ENCODE peak calls at places on chromosomes 13 and 19, in five cellular contexts. L is ascending aorta; U is effector memory CD4-positive, alpha-beta T cell; I is ovary; Q is PC-3. O is an unnamed sample. For H3K4me1 and H3K9me3, the result is how much of the 10 kb centered on the place peaks cover.

GRCh38 chr13:31881495-31881882 is 142.2 kb downstream of the RXFP2 start:
- DNase-seq in L (no peak), U (no peak), I (no peak), Q (no peak), O (no peak)

GRCh38 chr13:42064259-42064658 is 15.8 kb downstream of the DGKH start:
- DNase-seq in L (no peak), U (no peak), I (no peak), Q (no peak), O (peak)

GRCh38 chr19:53994811-53995210 is 3.4 kb downstream of the CACNG6 start:
- DNase-seq in L (no peak), U (no peak), I (no peak), Q (peak), O (no peak)

GRCh38 chr19:56596676-56597075 is 1.6 kb downstream of the ZNF71 start:
- DNase-seq in L (no peak), U (no peak), I (no peak), Q (no peak), O (no peak)

GRCh38 chr19:35309481-35310279 is 17.7 kb downstream of the MAG start:
- DNase-seq in L (no peak), U (no peak), I (peak), Q (no peak), O (no peak)

GRCh38 chr13:27662738-27663470 is 41.2 kb downstream of the POLR1D start:
- DNase-seq in L (no peak), U (no peak), I (no peak), Q (no peak), O (no peak)

GRCh38 chr13:38630780-38631179 is 56.1 kb upstream of the FREM2 start:
- DNase-seq in L (no peak), U (no peak), I (no peak), Q (no peak), O (peak)

GRCh38 chr13:78168981-78169380 is 250.3 kb upstream of the EDNRB start:
- DNase-seq in L (no peak), U (no peak), I (no peak), Q (no peak), O (no peak)

GRCh38 chr19:46225558-46226004 is 4.0 kb upstream of the IGFL1 start:
- DNase-seq in L (no peak), U (no peak), I (no peak), Q (peak), O (peak)

GRCh38 chr13:19984430-19985218 is 26.1 kb downstream of the ZMYM2 start:
- DNase-seq in L (no peak), U (no peak), I (no peak), Q (peak), O (peak)

GRCh38 chr19:55255618-55256423 is 3.0 kb downstream of the PPP6R1 start:
- DNase-seq in L (no peak), U (no peak), I (no peak), Q (peak), O (peak)

GRCh38 chr13:100887729-100888151 is 213.1 kb upstream of the TMTC4 start:
- DNase-seq in L (no peak), U (no peak), I (no peak), Q (peak), O (peak)

GRCh38 chr19:2627855-2628254 is 74.6 kb downstream of the GNG7 start:
- DNase-seq in L (no peak), U (no peak), I (no peak), Q (peak), O (no peak)

GRCh38 chr19:2625434-2625833 is 77.1 kb downstream of the GNG7 start:
- DNase-seq in L (no peak), U (no peak), I (no peak), Q (no peak), O (no peak)

GRCh38 chr19:2627319-2627829 is 75.1 kb downstream of the GNG7 start:
- DNase-seq in L (peak), U (peak), I (no peak), Q (peak), O (peak)

GRCh38 chr19:2623743-2624142 is 78.8 kb downstream of the GNG7 start:
- DNase-seq in L (no peak), U (no peak), I (no peak), Q (no peak), O (no peak)

GRCh38 chr19:2624537-2625091 is 77.9 kb downstream of the GNG7 start:
- DNase-seq in L (no peak), U (no peak), I (no peak), Q (no peak), O (no peak)
- H3K4me1 ChIP-seq in L (under half), U (under half), I (under half), Q (under half), O (under half)

DNA sequence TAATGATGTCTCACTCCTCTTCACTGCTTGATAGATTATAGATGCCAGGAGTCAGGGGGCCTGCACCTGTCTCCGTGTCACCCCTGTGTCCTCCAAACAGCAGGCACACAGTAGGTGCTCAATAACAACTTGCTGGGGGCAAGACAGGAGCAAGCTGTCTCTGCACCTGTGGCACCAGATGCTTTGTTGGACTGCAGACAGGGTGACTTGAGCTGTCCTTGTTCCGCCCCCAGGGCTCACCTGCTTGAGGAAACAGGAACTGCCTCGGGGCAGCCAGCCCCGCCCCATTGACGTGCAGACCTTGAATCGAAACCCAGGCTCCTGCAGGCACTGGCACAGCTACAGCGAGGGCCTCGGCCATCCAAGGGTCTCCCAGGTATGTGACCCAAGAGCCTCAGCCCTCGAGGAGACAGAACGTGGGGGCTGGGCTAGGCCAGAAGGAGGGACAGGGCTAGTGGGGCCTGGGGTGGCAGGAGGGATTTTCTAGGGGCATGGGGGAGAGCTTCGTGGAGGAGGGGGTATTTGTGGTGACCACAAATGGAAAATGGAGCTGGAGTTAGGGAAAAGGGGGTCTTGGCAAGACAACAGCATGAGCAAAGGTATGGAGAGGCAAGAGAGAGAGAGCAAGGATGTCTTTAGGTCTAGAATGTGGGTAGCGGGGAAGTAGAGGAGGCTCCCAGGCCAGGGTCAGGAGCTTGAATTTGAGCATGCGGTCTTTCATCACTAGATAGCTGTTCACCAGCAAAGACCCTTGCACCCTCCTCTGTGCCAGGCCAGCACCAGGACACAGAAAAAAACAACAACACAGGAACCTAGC is at the start of gene HSH2D:
- DNase-seq in L (peak), U (peak), I (no peak), Q (peak), O (no peak)
- H3K4me3 ChIP-seq in L (no peak), U (peak), I (no peak), Q (peak), O (no peak)

DNA sequence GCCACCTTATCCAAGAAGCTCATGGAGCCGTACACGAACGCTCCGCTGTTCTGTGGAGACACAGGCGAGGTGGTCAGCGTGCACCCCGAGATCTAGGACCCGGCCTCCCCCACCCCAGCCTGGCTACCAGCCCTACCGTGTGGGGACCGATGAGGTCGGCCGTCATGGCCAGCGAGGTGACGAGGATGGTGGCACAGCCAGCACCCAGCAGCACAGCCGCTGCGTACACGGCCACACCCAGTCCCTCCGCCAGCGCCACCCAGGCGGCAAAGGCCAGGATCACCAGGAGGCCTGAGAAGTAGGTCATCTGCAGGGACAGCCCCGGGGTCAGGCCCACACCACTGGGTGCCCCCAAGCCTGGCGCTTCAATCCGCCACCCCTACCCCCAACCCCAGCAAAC is 7.1 kb downstream of the TEKTIP1 start:
- DNase-seq in L (no peak), U (no peak), I (peak), Q (no peak), O (no peak)
- H3K9me3 ChIP-seq in L (under half), U (under half), I (under half), Q (under half), O (under half)

GRCh38 chr13:114323349-114323748 is 9.0 kb downstream of the CHAMP1 start:
- DNase-seq in L (no peak), U (no peak), I (no peak), Q (no peak), O (no peak)

GRCh38 chr13:114320065-114320464 is 5.8 kb downstream of the CHAMP1 start:
- DNase-seq in L (no peak), U (no peak), I (no peak), Q (no peak), O (no peak)

GRCh38 chr13:114318624-114319023 is 4.3 kb downstream of the CHAMP1 start:
- DNase-seq in L (no peak), U (no peak), I (no peak), Q (no peak), O (peak)

GRCh38 chr13:114319441-114319871 is 5.2 kb downstream of the CHAMP1 start:
- DNase-seq in L (no peak), U (no peak), I (no peak), Q (peak), O (peak)

DNA sequence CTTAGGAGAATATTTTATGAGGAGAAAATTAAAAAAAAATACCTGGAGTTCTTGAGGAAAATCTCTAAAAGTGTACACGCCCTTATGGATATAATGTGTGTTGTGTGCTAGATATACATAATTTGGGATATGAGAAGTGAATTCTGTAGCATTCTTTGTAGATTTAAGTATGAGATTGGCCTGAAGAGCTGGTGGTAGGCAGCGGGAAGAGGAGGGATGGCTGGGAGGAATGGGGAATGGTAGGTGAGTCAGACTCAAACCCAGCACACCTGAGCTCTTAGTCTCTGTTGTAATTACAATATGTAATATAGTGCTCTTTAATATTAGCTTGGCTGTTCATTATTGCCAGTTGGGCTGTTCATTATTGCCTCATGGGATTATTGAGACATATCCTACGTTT is 7.0 kb downstream of the CHAMP1 start:
- DNase-seq in L (no peak), U (no peak), I (no peak), Q (no peak), O (no peak)
- H3K4me1 ChIP-seq in L (under half), U (under half), I (under half), Q (under half), O (under half)

GRCh38 chr19:58477130-58477529 is 978 bp downstream of the ZNF446 start:
- DNase-seq in L (no peak), U (no peak), I (no peak), Q (no peak), O (no peak)
- H3K4me3 ChIP-seq in L (peak), U (no peak), I (no peak), Q (peak), O (peak)

GRCh38 chr19:58261968-58262921 is 16.5 kb upstream of the ZNF8 start:
- DNase-seq in L (no peak), U (no peak), I (no peak), Q (peak), O (no peak)
- H3K9me3 ChIP-seq in L (half or more), U (half or more), I (half or more), Q (half or more), O (half or more)

GRCh38 chr19:33628921-33629825 is 7.4 kb downstream of the CHST8 start:
- DNase-seq in L (no peak), U (no peak), I (no peak), Q (no peak), O (no peak)
- H3K4me1 ChIP-seq in L (under half), U (under half), I (under half), Q (under half), O (under half)

DNA sequence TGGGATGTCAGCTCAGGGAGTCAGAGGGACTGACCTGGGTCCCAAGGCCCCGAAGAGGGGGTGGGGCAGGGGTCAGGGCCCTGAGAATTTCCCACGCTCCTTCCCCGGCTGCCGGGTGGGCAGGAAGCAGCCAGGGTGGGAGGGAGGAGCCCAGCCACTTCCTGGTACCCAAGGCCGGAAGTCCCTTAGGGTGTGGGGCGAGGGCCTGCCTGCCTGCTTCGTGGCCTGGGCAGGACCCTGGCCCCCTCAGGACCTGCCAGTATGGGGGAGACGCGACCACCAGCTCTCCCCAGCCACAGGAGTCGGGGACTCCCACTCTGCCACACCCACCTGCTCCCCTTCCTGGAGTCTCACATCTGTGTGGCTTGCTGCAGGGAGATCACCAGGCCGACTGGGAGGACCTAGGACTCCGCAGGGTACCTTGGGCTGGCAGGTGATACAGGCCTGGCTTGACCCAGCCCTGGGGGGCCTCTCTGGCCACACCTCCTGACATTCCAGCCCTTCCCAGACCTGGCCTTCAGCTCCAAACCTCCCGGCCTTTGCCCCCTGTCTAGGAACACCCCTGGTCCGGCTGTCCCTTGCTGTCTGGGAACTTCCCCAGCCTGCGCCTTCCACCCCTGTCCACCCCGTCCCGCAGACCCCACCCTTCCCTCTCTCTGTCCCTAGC is 9.8 kb upstream of the CIRBP start:
- DNase-seq in L (no peak), U (peak), I (peak), Q (peak), O (peak)
- H3K4me3 ChIP-seq in L (peak), U (peak), I (peak), Q (no peak), O (peak)